ENCODE peak calls at places on chromosome 5, in ten cellular contexts. Q, O, M, L, K, P, T, U, H and W are unnamed samples. For H3K4me1, the result is how much of the 10 kb centered on the place peaks cover.

GRCh38 chr5:85590764-85591163 is 1027.0 kb upstream of the COX7C start:
- DNase-seq in Q (no peak), O (no peak), M (no peak), L (no peak), K (no peak), P (no peak), T (no peak), U (no peak), H (no peak), W (no peak)

GRCh38 chr5:96709152-96709821 is 47.1 kb downstream of the CAST start:
- DNase-seq in Q (peak), O (no peak), M (no peak), L (no peak), K (no peak), P (no peak), T (no peak), U (no peak), H (no peak), W (no peak)

GRCh38 chr5:97100486-97100885 is 41.9 kb downstream of the LIX1 start:
- DNase-seq in Q (peak), O (no peak), M (no peak), L (no peak), K (no peak), P (no peak), T (no peak), U (no peak), H (no peak), W (no peak)

GRCh38 chr5:80796861-80797260 is 142.1 kb upstream of the DHFR start:
- DNase-seq in Q (no peak), O (no peak), M (no peak), L (no peak), K (no peak), P (no peak), T (no peak), U (no peak), H (no peak), W (no peak)

GRCh38 chr5:10623305-10623910 is 59.5 kb downstream of the ANKRD33B start:
- DNase-seq in Q (no peak), O (no peak), M (no peak), L (no peak), K (no peak), P (no peak), T (no peak), U (no peak), H (no peak), W (no peak)

GRCh38 chr5:92769986-92770385 is 811.0 kb downstream of the NR2F1-AS1 start:
- DNase-seq in Q (peak), O (no peak), M (no peak), L (no peak), K (no peak), P (no peak), T (no peak), U (no peak), H (no peak), W (no peak)

GRCh38 chr5:112692472-112692871 is 45.2 kb upstream of the APC start:
- DNase-seq in Q (no peak), O (no peak), M (no peak), L (no peak), K (no peak), P (no peak), T (no peak), U (no peak), H (no peak), W (no peak)

GRCh38 chr5:956941-957729 is 51.5 kb upstream of the NKD2 start:
- DNase-seq in Q (peak), O (no peak), M (no peak), L (peak), K (peak), P (no peak), T (peak), U (peak), H (no peak), W (peak)

GRCh38 chr5:102691434-102691833 is 63.7 kb upstream of the PAM start:
- DNase-seq in Q (no peak), O (no peak), M (no peak), L (no peak), K (no peak), P (no peak), T (no peak), U (no peak), H (no peak), W (no peak)

GRCh38 chr5:67003373-67003905 is 193.2 kb downstream of the CD180 start:
- DNase-seq in Q (no peak), O (no peak), M (no peak), L (no peak), K (no peak), P (no peak), T (no peak), U (no peak), H (no peak), W (no peak)

GRCh38 chr5:12901696-12902095 is 997.5 kb upstream of the CTNND2 start:
- DNase-seq in Q (no peak), O (no peak), M (no peak), L (no peak), K (no peak), P (no peak), T (no peak), U (no peak), H (no peak), W (no peak)

GRCh38 chr5:169956126-169956525 is 24.2 kb downstream of the INSYN2B start:
- DNase-seq in Q (no peak), O (no peak), M (no peak), L (no peak), K (no peak), P (no peak), T (no peak), U (no peak), H (no peak), W (no peak)

GRCh38 chr5:150622157-150622556 is 18.3 kb upstream of the SYNPO start:
- DNase-seq in Q (peak), O (no peak), M (no peak), L (no peak), K (no peak), P (no peak), T (no peak), U (no peak), H (no peak), W (no peak)

GRCh38 chr5:12794476-12795332 is 890.5 kb upstream of the CTNND2 start:
- DNase-seq in Q (no peak), O (no peak), M (no peak), L (no peak), K (no peak), P (no peak), T (no peak), U (no peak), H (no peak), W (no peak)

GRCh38 chr5:91352831-91353695 is 30.1 kb downstream of the ARRDC3 start:
- DNase-seq in Q (no peak), O (no peak), M (no peak), L (no peak), K (no peak), P (no peak), T (no peak), U (no peak), H (no peak), W (no peak)

GRCh38 chr5:95731571-95732554 is 727 bp downstream of the RHOBTB3 start:
- DNase-seq in Q (peak), O (no peak), M (peak), L (peak), K (peak), P (peak), T (peak), U (peak), H (peak), W (no peak)

GRCh38 chr5:132264546-132265335 is 7.2 kb downstream of the PDLIM4 start:
- DNase-seq in Q (no peak), O (peak), M (no peak), L (no peak), K (no peak), P (no peak), T (peak), U (no peak), H (peak), W (peak)

DNA sequence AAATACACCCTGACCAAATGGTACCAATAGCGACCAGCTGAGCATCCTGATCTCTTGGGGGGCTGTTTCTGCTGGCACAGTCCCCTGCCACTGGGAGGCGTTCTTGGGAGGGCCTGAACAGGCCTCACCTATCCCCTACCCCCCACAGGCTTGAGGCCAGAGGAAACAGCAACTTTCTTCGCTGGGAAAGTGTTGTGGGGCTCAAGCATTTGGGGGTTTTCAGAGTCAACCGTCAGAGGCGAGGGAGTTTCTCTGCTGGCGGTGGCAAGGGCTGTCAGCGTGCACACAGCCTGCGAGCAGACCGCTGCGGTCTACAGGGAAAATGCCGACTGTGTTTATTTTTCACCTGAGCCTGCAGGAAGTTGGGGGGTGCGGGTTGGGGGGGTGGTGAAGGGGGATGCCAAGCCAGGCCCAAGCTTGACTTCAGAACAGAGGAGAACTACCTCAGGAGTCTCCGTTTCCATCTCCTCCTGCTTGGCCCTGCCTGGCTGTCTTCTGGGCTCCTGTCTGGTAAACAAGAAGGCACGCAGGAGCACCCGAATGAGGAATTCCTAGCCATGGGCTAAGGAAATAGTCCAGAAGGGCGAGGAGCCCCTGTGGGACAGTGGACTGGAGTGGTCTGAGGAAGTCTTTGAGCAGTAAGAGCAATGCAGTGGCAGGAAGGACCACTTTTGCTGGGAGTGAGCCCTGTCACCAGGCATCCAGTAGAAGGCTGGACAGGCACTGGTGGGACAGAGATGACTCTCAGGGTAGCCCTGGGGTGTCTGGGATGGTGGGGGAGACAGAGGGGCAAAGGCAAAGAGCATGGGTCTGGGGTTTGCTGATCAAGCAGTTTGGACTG is 18.1 kb downstream of the TCF7 start:
- DNase-seq in Q (no peak), O (no peak), M (peak), L (peak), K (peak), P (peak), T (peak), U (peak), H (no peak), W (no peak)
- TF ChIP-seq CTCF in Q (no peak), O (no peak), M (no peak), L (no peak), K (no peak), P (no peak), T (peak), U (no peak), H (no peak), W (no peak)

DNA sequence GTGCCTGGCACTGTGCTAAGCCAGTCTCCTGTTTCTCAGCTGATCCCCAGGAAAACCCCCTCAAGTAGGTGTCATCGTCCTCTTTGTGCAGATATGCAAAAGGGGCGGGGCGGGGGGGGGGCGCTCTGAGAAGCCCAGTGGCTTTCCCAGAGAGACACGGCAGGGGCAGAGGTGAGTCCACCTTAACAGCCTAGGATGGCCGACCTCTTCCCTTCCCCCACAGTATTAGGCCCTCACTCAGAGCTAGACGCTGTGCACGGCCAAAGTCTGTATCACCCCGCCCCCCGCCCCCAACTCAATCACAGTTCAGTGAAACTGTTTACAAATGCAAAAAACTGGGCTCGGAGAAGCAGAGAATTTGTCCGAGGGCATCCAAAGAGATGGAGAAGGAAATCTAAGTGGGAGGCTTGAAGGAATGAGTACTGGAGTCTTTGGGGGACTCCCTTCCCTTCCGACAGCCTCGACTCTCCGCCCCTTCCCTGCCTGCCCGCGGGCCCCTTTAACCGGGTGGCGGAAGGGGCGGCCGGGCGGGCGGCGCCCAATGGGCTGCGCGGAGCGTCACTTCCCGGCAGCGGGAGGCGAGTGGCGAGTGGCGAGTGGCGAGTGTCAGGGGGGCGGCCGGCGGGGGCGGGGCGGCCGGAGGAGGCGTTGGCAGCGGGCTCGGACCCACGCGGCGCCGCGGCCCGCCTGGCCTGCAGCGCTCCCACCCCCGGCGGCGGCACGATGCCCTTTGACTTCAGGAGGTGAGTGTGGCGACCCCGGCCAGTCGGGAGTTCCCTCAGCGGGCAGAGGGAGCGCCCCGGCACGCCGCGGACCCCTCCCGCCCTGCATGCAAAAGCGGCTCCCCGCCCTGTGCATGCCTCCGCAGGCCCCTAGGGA is at the start of gene ERGIC1:
- DNase-seq in Q (peak), O (peak), M (peak), L (peak), K (peak), P (peak), T (peak), U (peak), H (peak), W (peak)
- H3K4me1 ChIP-seq in Q (under half), O (under half), M (under half), L (under half), K (half or more), P (under half), T (under half), U (under half), H (under half), W (under half)

GRCh38 chr5:163634061-163634460 is 128.6 kb downstream of the MAT2B start:
- DNase-seq in Q (no peak), O (no peak), M (no peak), L (no peak), K (no peak), P (no peak), T (no peak), U (no peak), H (no peak), W (no peak)
- TF ChIP-seq CTCF in Q (no peak), O (no peak), M (no peak), L (no peak), K (no peak), P (no peak), T (no peak), U (no peak), H (no peak), W (no peak)

DNA sequence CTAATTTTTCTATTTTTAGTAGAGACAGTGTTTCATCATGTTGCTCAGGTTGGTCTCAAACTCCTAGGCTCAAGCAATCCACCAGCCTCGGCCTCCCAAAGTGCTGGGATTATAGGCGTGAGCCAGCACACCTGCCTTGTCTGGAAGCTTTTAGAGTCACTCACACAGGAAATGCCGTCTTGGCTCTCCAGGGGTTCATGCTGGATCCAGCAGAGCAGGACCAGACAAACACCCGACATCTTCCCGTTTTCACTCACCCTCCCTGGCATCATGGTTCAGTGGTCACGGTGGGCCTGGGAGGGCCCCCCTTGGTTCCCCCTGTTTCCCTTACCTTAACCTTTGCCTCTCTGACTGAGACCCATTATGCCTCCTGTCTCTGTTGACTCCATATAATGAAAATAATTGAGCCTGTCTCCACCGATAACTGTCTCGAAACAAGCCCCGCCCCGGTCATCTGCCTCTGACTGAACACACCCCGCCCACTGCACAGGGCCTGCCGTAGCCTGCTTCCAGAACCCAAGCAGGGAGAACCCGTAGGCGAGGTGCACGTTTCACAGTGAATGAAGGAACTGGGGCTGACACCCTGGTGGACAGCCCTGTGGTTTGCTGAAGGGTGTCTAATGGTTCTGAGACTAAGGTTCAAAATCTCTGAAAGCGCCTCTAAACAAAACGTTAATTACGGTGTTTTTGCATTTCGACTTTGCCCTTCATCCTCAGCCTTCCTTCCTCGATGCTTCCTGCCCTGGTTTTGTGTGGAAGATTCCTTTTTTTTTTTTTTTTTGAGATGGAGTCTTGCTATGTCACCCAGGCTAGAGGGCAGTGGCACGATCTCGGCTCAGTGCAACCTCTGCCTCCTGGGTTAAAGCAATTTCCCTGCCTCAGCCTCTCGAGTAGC is 39.7 kb upstream of the SPRY4 start:
- DNase-seq in Q (no peak), O (no peak), M (peak), L (peak), K (peak), P (peak), T (peak), U (peak), H (peak), W (peak)
- H3K4me1 ChIP-seq in Q (under half), O (under half), M (under half), L (under half), K (under half), P (under half), T (under half), U (under half), H (under half), W (under half)

DNA sequence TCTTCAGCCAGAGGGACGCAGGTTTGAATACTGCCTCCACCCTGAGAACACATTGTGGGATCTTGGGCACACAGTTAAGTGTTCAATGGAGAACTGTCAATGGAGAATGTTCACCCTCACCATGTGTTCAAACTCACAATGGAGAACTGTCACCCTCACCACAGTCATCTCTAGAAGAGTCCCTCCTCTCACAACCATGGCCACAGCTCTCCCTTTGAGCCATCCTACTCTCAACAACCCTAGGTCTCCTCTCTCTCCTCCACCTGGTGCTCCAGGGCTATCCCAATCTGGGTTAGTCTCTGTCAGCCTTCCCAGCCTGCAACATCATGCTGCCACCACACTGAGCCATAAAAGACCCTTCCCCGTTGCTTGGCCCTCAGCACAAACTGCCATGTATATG is 36.3 kb upstream of the HAND1 start:
- DNase-seq in Q (no peak), O (no peak), M (no peak), L (no peak), K (no peak), P (peak), T (no peak), U (no peak), H (no peak), W (no peak)
- TF ChIP-seq CTCF in Q (no peak), O (no peak), M (no peak), L (no peak), K (no peak), P (no peak), T (no peak), U (no peak), H (no peak), W (no peak)

GRCh38 chr5:68250662-68251298 is 35.2 kb downstream of the PIK3R1 start:
- DNase-seq in Q (no peak), O (no peak), M (no peak), L (no peak), K (no peak), P (no peak), T (no peak), U (no peak), H (no peak), W (no peak)
- H3K4me1 ChIP-seq in Q (under half), O (half or more), M (half or more), L (under half), K (under half), P (half or more), T (under half), U (half or more), H (under half), W (under half)

GRCh38 chr5:115284021-115284420 is 12.4 kb downstream of the CCDC112 start:
- DNase-seq in Q (no peak), O (no peak), M (no peak), L (no peak), K (no peak), P (no peak), T (no peak), U (no peak), H (no peak), W (no peak)
- TF ChIP-seq CTCF in Q (no peak), O (no peak), M (no peak), L (no peak), K (no peak), P (no peak), T (no peak), U (no peak), H (no peak), W (no peak)

DNA sequence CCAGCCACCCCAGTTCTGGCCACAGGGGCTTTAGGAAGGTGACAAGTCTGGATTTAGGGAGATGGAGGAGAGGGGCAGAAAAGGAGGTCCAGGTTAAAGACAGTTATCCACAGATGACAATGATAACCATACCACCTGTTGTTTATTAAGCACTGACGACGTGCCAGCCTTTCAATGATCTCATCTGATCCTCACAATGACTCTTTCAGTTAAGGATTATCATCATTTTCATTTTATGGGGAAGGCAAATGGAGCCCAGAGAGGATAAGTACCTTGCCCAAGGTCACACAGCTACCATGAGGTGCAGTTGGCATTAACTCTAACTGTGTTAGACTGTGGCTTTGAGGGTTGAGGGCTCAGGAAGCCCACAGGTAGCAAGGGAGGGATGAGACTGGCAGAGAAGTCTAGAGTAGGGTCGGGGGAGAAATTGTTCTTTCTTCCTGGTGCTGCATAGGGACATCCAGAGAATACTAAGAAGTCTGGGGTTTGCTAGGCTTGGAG is 21.5 kb upstream of the JADE2 start:
- DNase-seq in Q (peak), O (no peak), M (no peak), L (no peak), K (no peak), P (no peak), T (no peak), U (no peak), H (no peak), W (no peak)
- H3K4me1 ChIP-seq in Q (under half), O (under half), M (under half), L (under half), K (half or more), P (under half), T (under half), U (under half), H (under half), W (under half)

DNA sequence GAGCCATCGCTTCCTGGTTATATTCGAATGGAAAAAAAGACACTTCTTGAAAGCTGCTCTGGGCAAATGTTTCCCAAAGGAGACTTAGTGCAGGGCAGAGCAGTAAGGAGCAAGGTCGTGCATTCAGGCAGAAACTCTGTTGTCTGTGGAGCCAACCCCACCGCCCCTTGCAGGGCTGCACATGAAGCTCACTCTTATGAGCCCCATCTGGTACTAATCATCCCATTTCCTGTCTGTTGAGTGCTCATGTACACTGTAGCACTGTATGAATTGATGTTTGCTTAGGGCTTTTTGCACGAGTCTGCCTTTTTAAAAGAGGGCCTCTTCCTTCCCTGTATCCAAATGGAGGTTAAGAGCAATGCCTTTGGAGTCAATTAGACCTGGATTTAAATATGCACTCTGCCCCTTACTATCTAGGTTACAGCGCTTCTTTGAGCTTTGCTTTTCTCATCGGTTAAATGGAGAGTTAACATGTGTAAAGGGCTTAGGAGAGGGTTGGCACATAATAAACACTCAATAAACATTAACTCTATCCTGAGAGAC is 25.4 kb downstream of the HMHB1 start:
- DNase-seq in Q (peak), O (no peak), M (no peak), L (no peak), K (no peak), P (no peak), T (no peak), U (peak), H (no peak), W (no peak)
- TF ChIP-seq CTCF in Q (no peak), O (no peak), M (no peak), L (no peak), K (no peak), P (no peak), T (no peak), U (no peak), H (no peak), W (no peak)